ENCODE peak calls at places on chromosomes 5 and 9, in ten cellular contexts. One of them, this sample, is unnamed.

GRCh38 chr5:175810457-175810856 is 60.9 kb upstream of the CPLX2 start:
- DNase-seq in lower leg skin: no peak
- DNase-seq in cardiac fibroblast: no peak
- DNase-seq in Panc1: no peak
- DNase-seq in gastrocnemius medialis: no peak
- DNase-seq in transverse colon: no peak
- DNase-seq in fibroblast of pulmonary artery: no peak
- DNase-seq in prostate gland: no peak
- DNase-seq in HCT116: no peak
- DNase-seq in AG09309: no peak
- DNase-seq in this sample: no peak

GRCh38 chr9:1083325-1083913 is 33.3 kb downstream of the DMRT2 start:
- DNase-seq in lower leg skin: no peak
- DNase-seq in cardiac fibroblast: no peak
- DNase-seq in Panc1: no peak
- DNase-seq in gastrocnemius medialis: peak
- DNase-seq in transverse colon: peak
- DNase-seq in fibroblast of pulmonary artery: no peak
- DNase-seq in prostate gland: no peak
- DNase-seq in HCT116: no peak
- DNase-seq in AG09309: no peak
- DNase-seq in this sample: no peak

GRCh38 chr9:34576943-34577634 is 12.4 kb downstream of the CNTFR start:
- DNase-seq in lower leg skin: no peak
- DNase-seq in cardiac fibroblast: no peak
- DNase-seq in Panc1: no peak
- DNase-seq in gastrocnemius medialis: no peak
- DNase-seq in transverse colon: no peak
- DNase-seq in fibroblast of pulmonary artery: no peak
- DNase-seq in prostate gland: no peak
- DNase-seq in HCT116: no peak
- DNase-seq in AG09309: no peak
- DNase-seq in this sample: no peak

GRCh38 chr5:81233080-81233634 is at the start of gene CKMT2:
- DNase-seq in lower leg skin: no peak
- DNase-seq in cardiac fibroblast: peak
- DNase-seq in Panc1: no peak
- DNase-seq in gastrocnemius medialis: peak
- DNase-seq in transverse colon: peak
- DNase-seq in fibroblast of pulmonary artery: peak
- DNase-seq in prostate gland: peak
- DNase-seq in HCT116: no peak
- DNase-seq in AG09309: no peak
- DNase-seq in this sample: peak

GRCh38 chr5:143063175-143063970 is 293.2 kb downstream of the ARHGAP26 start:
- DNase-seq in lower leg skin: peak
- DNase-seq in cardiac fibroblast: peak
- DNase-seq in Panc1: no peak
- DNase-seq in gastrocnemius medialis: peak
- DNase-seq in transverse colon: no peak
- DNase-seq in fibroblast of pulmonary artery: peak
- DNase-seq in prostate gland: peak
- DNase-seq in HCT116: no peak
- DNase-seq in AG09309: no peak
- DNase-seq in this sample: no peak

GRCh38 chr9:113992276-113992951 is 85.7 kb downstream of the AMBP start:
- DNase-seq in lower leg skin: no peak
- DNase-seq in cardiac fibroblast: no peak
- DNase-seq in Panc1: no peak
- DNase-seq in gastrocnemius medialis: peak
- DNase-seq in transverse colon: no peak
- DNase-seq in fibroblast of pulmonary artery: no peak
- DNase-seq in prostate gland: peak
- DNase-seq in HCT116: no peak
- DNase-seq in AG09309: no peak
- DNase-seq in this sample: no peak

GRCh38 chr5:30040483-30041116 is 1152.9 kb upstream of the CDH6 start:
- DNase-seq in lower leg skin: no peak
- DNase-seq in cardiac fibroblast: peak
- DNase-seq in Panc1: peak
- DNase-seq in gastrocnemius medialis: no peak
- DNase-seq in transverse colon: no peak
- DNase-seq in fibroblast of pulmonary artery: peak
- DNase-seq in prostate gland: no peak
- DNase-seq in HCT116: peak
- DNase-seq in AG09309: no peak
- DNase-seq in this sample: peak

GRCh38 chr9:119357697-119358096 is 11.5 kb downstream of the BRINP1 start:
- DNase-seq in lower leg skin: no peak
- DNase-seq in cardiac fibroblast: no peak
- DNase-seq in Panc1: no peak
- DNase-seq in gastrocnemius medialis: no peak
- DNase-seq in transverse colon: no peak
- DNase-seq in fibroblast of pulmonary artery: no peak
- DNase-seq in prostate gland: no peak
- DNase-seq in HCT116: no peak
- DNase-seq in AG09309: no peak
- DNase-seq in this sample: no peak

GRCh38 chr9:78763424-78763823 is 466.5 kb downstream of the PSAT1 start:
- DNase-seq in lower leg skin: no peak
- DNase-seq in cardiac fibroblast: no peak
- DNase-seq in Panc1: no peak
- DNase-seq in gastrocnemius medialis: no peak
- DNase-seq in transverse colon: no peak
- DNase-seq in fibroblast of pulmonary artery: no peak
- DNase-seq in prostate gland: no peak
- DNase-seq in HCT116: no peak
- DNase-seq in AG09309: no peak
- DNase-seq in this sample: no peak

GRCh38 chr5:31364881-31365636 is 166.8 kb downstream of the DROSHA start:
- DNase-seq in lower leg skin: no peak
- DNase-seq in cardiac fibroblast: peak
- DNase-seq in Panc1: no peak
- DNase-seq in gastrocnemius medialis: no peak
- DNase-seq in transverse colon: no peak
- DNase-seq in fibroblast of pulmonary artery: peak
- DNase-seq in prostate gland: no peak
- DNase-seq in HCT116: no peak
- DNase-seq in AG09309: peak
- DNase-seq in this sample: no peak

GRCh38 chr5:139385061-139385889 is 2.2 kb upstream of the SLC23A1 start:
- DNase-seq in lower leg skin: no peak
- DNase-seq in cardiac fibroblast: no peak
- DNase-seq in Panc1: no peak
- DNase-seq in gastrocnemius medialis: peak
- DNase-seq in transverse colon: peak
- DNase-seq in fibroblast of pulmonary artery: no peak
- DNase-seq in prostate gland: no peak
- DNase-seq in HCT116: no peak
- DNase-seq in AG09309: no peak
- DNase-seq in this sample: no peak

GRCh38 chr9:95506692-95507455 is 9.9 kb downstream of the PTCH1 start:
- DNase-seq in lower leg skin: no peak
- DNase-seq in cardiac fibroblast: peak
- DNase-seq in Panc1: no peak
- DNase-seq in gastrocnemius medialis: peak
- DNase-seq in transverse colon: peak
- DNase-seq in fibroblast of pulmonary artery: peak
- DNase-seq in prostate gland: no peak
- DNase-seq in HCT116: no peak
- DNase-seq in AG09309: no peak
- DNase-seq in this sample: no peak

DNA sequence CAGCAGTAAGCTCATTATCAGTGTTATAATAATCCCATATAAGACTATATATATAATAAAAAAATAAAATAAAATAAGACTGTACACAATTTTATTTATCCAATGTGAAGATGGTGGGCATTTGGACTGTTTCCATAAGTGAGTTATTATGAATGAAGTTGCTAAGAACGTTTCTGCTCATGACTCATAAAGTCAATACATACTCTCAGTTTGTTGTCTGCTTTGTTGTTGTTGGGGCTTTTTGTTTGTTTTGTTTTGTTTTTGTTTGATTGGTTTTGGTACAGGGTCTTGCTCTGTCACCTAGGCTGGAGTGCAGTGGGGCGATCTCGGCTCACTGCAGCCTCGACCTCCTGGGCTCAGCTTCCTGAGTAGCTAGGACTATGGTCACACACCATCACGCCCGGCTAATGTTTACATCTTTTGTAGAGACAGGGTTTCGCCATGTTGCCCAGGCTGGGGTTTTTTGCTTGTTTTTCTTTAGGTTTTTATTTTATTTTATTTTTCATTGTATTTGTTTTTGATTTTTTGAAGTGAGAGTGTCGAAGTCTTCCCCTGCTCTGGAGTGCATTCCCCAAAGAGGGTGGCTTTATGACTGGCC is 18.0 kb downstream of the TRIM7 start:
- DNase-seq in lower leg skin: no peak
- DNase-seq in cardiac fibroblast: peak
- DNase-seq in Panc1: no peak
- DNase-seq in gastrocnemius medialis: no peak
- DNase-seq in transverse colon: no peak
- DNase-seq in fibroblast of pulmonary artery: no peak
- DNase-seq in prostate gland: no peak
- DNase-seq in HCT116: no peak
- DNase-seq in AG09309: no peak
- DNase-seq in this sample: no peak
- H3K4me3 ChIP-seq in lower leg skin: no peak
- H3K4me3 ChIP-seq in cardiac fibroblast: no peak
- H3K4me3 ChIP-seq in Panc1: peak
- H3K4me3 ChIP-seq in gastrocnemius medialis: no peak
- H3K4me3 ChIP-seq in transverse colon: no peak
- H3K4me3 ChIP-seq in fibroblast of pulmonary artery: peak
- H3K4me3 ChIP-seq in prostate gland: no peak
- H3K4me3 ChIP-seq in HCT116: peak
- H3K4me3 ChIP-seq in AG09309: no peak
- H3K4me3 ChIP-seq in this sample: peak

GRCh38 chr9:97695390-97695789 is 1.8 kb downstream of the XPA start:
- DNase-seq in lower leg skin: no peak
- DNase-seq in cardiac fibroblast: no peak
- DNase-seq in Panc1: no peak
- DNase-seq in gastrocnemius medialis: no peak
- DNase-seq in transverse colon: no peak
- DNase-seq in fibroblast of pulmonary artery: no peak
- DNase-seq in prostate gland: no peak
- DNase-seq in HCT116: no peak
- DNase-seq in AG09309: no peak
- DNase-seq in this sample: no peak
- H3K4me3 ChIP-seq in lower leg skin: no peak
- H3K4me3 ChIP-seq in cardiac fibroblast: no peak
- H3K4me3 ChIP-seq in Panc1: peak
- H3K4me3 ChIP-seq in gastrocnemius medialis: peak
- H3K4me3 ChIP-seq in transverse colon: peak
- H3K4me3 ChIP-seq in fibroblast of pulmonary artery: peak
- H3K4me3 ChIP-seq in prostate gland: peak
- H3K4me3 ChIP-seq in HCT116: no peak
- H3K4me3 ChIP-seq in AG09309: no peak
- H3K4me3 ChIP-seq in this sample: no peak

DNA sequence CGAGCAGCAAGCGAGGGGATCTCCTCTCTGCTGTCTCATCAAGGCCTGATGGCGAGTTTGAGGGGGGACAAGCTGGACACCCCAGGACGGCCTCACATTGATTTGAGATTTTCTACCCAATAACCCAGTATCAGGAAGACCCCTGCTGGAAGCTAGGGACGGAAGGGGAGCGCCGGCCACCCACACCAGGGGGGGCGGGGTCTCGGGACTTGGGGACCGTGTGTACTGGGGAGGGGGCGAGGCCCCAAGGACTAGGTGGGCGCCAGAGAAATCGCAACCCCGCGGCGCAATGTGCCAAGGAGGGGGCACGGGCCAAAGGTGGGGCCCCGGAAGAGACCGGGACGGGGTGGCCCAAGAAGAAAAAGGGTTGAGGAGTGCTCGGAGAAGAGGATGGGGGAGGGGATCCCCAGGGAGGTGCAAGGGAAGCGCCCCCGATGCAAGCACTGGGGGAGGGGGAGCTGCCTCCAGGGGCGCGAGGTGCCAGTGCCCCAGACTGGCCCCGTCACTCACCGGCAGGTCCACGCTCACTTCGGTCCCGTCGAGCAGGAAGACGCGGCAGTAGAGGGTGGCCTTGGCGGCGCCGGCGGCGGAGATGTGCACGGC is 1.1 kb downstream of the EPB41L4B start:
- DNase-seq in lower leg skin: no peak
- DNase-seq in cardiac fibroblast: no peak
- DNase-seq in Panc1: no peak
- DNase-seq in gastrocnemius medialis: no peak
- DNase-seq in transverse colon: peak
- DNase-seq in fibroblast of pulmonary artery: no peak
- DNase-seq in prostate gland: no peak
- DNase-seq in HCT116: no peak
- DNase-seq in AG09309: no peak
- DNase-seq in this sample: no peak
- H3K4me3 ChIP-seq in lower leg skin: no peak
- H3K4me3 ChIP-seq in cardiac fibroblast: peak
- H3K4me3 ChIP-seq in Panc1: peak
- H3K4me3 ChIP-seq in gastrocnemius medialis: peak
- H3K4me3 ChIP-seq in transverse colon: peak
- H3K4me3 ChIP-seq in fibroblast of pulmonary artery: peak
- H3K4me3 ChIP-seq in prostate gland: peak
- H3K4me3 ChIP-seq in HCT116: peak
- H3K4me3 ChIP-seq in AG09309: peak
- H3K4me3 ChIP-seq in this sample: peak

GRCh38 chr5:77842247-77842646 is 66.1 kb upstream of the TBCA start:
- DNase-seq in lower leg skin: no peak
- DNase-seq in cardiac fibroblast: no peak
- DNase-seq in Panc1: no peak
- DNase-seq in gastrocnemius medialis: no peak
- DNase-seq in transverse colon: no peak
- DNase-seq in fibroblast of pulmonary artery: peak
- DNase-seq in prostate gland: no peak
- DNase-seq in HCT116: no peak
- DNase-seq in AG09309: peak
- DNase-seq in this sample: no peak

GRCh38 chr5:77843570-77844407 is 67.7 kb upstream of the TBCA start:
- DNase-seq in lower leg skin: no peak
- DNase-seq in cardiac fibroblast: no peak
- DNase-seq in Panc1: no peak
- DNase-seq in gastrocnemius medialis: no peak
- DNase-seq in transverse colon: no peak
- DNase-seq in fibroblast of pulmonary artery: no peak
- DNase-seq in prostate gland: no peak
- DNase-seq in HCT116: no peak
- DNase-seq in AG09309: no peak
- DNase-seq in this sample: no peak

GRCh38 chr5:77846422-77847128 is 70.4 kb upstream of the TBCA start:
- DNase-seq in lower leg skin: no peak
- DNase-seq in cardiac fibroblast: no peak
- DNase-seq in Panc1: no peak
- DNase-seq in gastrocnemius medialis: no peak
- DNase-seq in transverse colon: no peak
- DNase-seq in fibroblast of pulmonary artery: no peak
- DNase-seq in prostate gland: no peak
- DNase-seq in HCT116: no peak
- DNase-seq in AG09309: no peak
- DNase-seq in this sample: no peak

GRCh38 chr5:77845273-77845646 is 69.1 kb upstream of the TBCA start:
- DNase-seq in lower leg skin: no peak
- DNase-seq in cardiac fibroblast: no peak
- DNase-seq in Panc1: no peak
- DNase-seq in gastrocnemius medialis: no peak
- DNase-seq in transverse colon: no peak
- DNase-seq in fibroblast of pulmonary artery: no peak
- DNase-seq in prostate gland: no peak
- DNase-seq in HCT116: no peak
- DNase-seq in AG09309: no peak
- DNase-seq in this sample: no peak

GRCh38 chr5:77844408-77845272 is 68.5 kb upstream of the TBCA start:
- DNase-seq in lower leg skin: no peak
- DNase-seq in cardiac fibroblast: no peak
- DNase-seq in Panc1: no peak
- DNase-seq in gastrocnemius medialis: no peak
- DNase-seq in transverse colon: no peak
- DNase-seq in fibroblast of pulmonary artery: no peak
- DNase-seq in prostate gland: no peak
- DNase-seq in HCT116: no peak
- DNase-seq in AG09309: no peak
- DNase-seq in this sample: no peak
- H3K4me3 ChIP-seq in lower leg skin: no peak
- H3K4me3 ChIP-seq in cardiac fibroblast: peak
- H3K4me3 ChIP-seq in Panc1: peak
- H3K4me3 ChIP-seq in gastrocnemius medialis: peak
- H3K4me3 ChIP-seq in transverse colon: peak
- H3K4me3 ChIP-seq in fibroblast of pulmonary artery: peak
- H3K4me3 ChIP-seq in prostate gland: peak
- H3K4me3 ChIP-seq in HCT116: no peak
- H3K4me3 ChIP-seq in AG09309: peak
- H3K4me3 ChIP-seq in this sample: no peak